ENCODE peak calls at places on chromosomes 11 and 22, in seven cellular contexts. Q is neuronal stem cell, L is A549, F is IMR-90, Z is H9, O is OCI-LY7, W is neural progenitor cell. V is an unnamed sample.

GRCh38 chr11:33257160-33257896 is at the start of gene HIPK3:
- DNase-seq in Z (peak), O (peak), Q (peak), W (peak), L (peak), F (peak), V (peak)

GRCh38 chr11:44792171-44792570 is 65.4 kb downstream of the TSPAN18 start:
- DNase-seq in Q (no peak), W (no peak), Z (no peak), L (no peak), O (no peak), F (no peak), V (no peak)

GRCh38 chr11:68796779-68797178 is 44.9 kb downstream of the CPT1A start:
- DNase-seq in F (no peak), Q (no peak), Z (no peak), L (no peak), W (no peak), O (no peak), V (no peak)

GRCh38 chr11:129295746-129296145 is 79.9 kb upstream of the BARX2 start:
- DNase-seq in F (peak), O (no peak), Z (no peak), Q (no peak), L (no peak), W (no peak), V (peak)

GRCh38 chr11:64879226-64879900 is 942 bp upstream of the EHD1 start:
- DNase-seq in F (no peak), L (no peak), Z (no peak), W (no peak), Q (no peak), O (no peak), V (no peak)

GRCh38 chr11:76459299-76459698 is 14.5 kb downstream of the EMSY start:
- DNase-seq in L (peak), Q (no peak), O (no peak), F (no peak), W (no peak), Z (no peak), V (peak)

GRCh38 chr11:111777094-111778046 is 11.2 kb upstream of the PPP2R1B start:
- DNase-seq in Q (peak), L (peak), F (peak), O (peak), Z (no peak), W (peak), V (peak)

GRCh38 chr11:17273668-17274321 is 2.7 kb upstream of the NUCB2 start:
- DNase-seq in Z (peak), O (peak), Q (no peak), W (no peak), L (no peak), F (no peak), V (peak)

GRCh38 chr11:1054143-1055108 is 17.9 kb upstream of the MUC6 start:
- DNase-seq in W (no peak), L (no peak), Q (no peak), O (no peak), Z (no peak), F (no peak), V (peak)

GRCh38 chr11:63243533-63243932 is at the start of gene SLC22A25:
- DNase-seq in Q (no peak), Z (no peak), F (no peak), W (no peak), L (no peak), O (no peak), V (peak)

GRCh38 chr11:35362571-35362980 is 56.8 kb downstream of the SLC1A2 start:
- DNase-seq in Z (no peak), F (peak), L (no peak), W (no peak), Q (no peak), O (no peak), V (peak)

GRCh38 chr11:47184711-47185304 is 1.4 kb downstream of the PACSIN3 start:
- DNase-seq in Z (no peak), Q (no peak), W (peak), O (no peak), F (no peak), L (no peak), V (no peak)

GRCh38 chr22:30314918-30315317 is 11.8 kb downstream of the TBC1D10A start:
- DNase-seq in L (no peak), Z (no peak), Q (no peak), F (peak), W (no peak), O (no peak), V (no peak)

DNA sequence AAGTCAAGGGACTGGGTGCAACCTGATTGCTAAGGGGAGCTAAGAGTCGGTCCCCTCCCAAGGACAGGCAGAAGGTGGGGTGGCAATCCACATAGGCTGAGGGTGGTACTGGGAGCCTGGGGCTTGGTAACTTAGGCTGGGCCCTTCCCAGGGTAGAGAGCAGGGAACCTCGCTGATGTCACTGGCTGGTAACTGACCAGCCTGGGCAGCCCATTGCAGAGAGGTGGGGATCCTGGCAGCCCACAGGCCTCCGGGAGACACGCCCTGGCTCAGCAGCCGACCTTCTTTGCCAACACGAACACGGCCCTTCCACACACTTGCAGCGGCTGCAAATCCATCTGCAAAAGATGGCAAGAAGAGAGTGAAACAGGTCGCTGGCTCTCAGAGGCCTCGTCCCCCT is 25.4 kb downstream of the A4GALT start:
- DNase-seq in O (no peak), F (no peak), L (no peak), Z (no peak), Q (no peak), W (no peak), V (peak)
- H3K4me2 ChIP-seq in O (no peak), F (no peak), L (no peak), Z (no peak), Q (no peak), W (no peak), V (no peak)

GRCh38 chr11:110377451-110377850 is 52.3 kb upstream of the FDX1 start:
- DNase-seq in L (no peak), Z (no peak), W (no peak), F (no peak), Q (no peak), O (no peak), V (no peak)
- H3K4me2 ChIP-seq in L (peak), Z (no peak), W (no peak), F (no peak), Q (no peak), O (peak), V (no peak)

GRCh38 chr11:31996159-31996881 is 94.6 kb upstream of the RCN1 start:
- DNase-seq in F (no peak), W (no peak), O (no peak), L (no peak), Z (no peak), Q (no peak), V (no peak)
- H3K4me2 ChIP-seq in F (no peak), W (no peak), O (no peak), L (peak), Z (no peak), Q (no peak), V (no peak)

GRCh38 chr11:3203221-3204043 is 15.2 kb downstream of the MRGPRG start:
- DNase-seq in O (no peak), Q (peak), L (no peak), F (no peak), Z (peak), W (peak), V (peak)
- H3K4me2 ChIP-seq in O (no peak), Q (peak), L (peak), F (no peak), Z (peak), W (peak), V (no peak)

GRCh38 chr11:115257286-115258077 is 246.7 kb downstream of the CADM1 start:
- DNase-seq in Q (no peak), F (no peak), Z (peak), O (peak), W (no peak), L (no peak), V (no peak)
- H3K4me2 ChIP-seq in Q (no peak), F (no peak), Z (no peak), O (peak), W (no peak), L (no peak), V (no peak)

GRCh38 chr22:46533434-46533833 is 4.0 kb downstream of the CELSR1 start:
- DNase-seq in O (no peak), F (no peak), W (no peak), Q (no peak), L (peak), Z (peak), V (no peak)
- H3K4me2 ChIP-seq in O (no peak), F (no peak), W (peak), Q (no peak), L (peak), Z (no peak), V (no peak)

GRCh38 chr22:35987994-35988393 is 40.6 kb downstream of the RBFOX2 start:
- DNase-seq in L (no peak), W (no peak), Z (no peak), F (no peak), O (no peak), Q (no peak), V (no peak)

GRCh38 chr22:35987487-35987886 is 41.1 kb downstream of the RBFOX2 start:
- DNase-seq in F (peak), O (no peak), W (no peak), Z (no peak), L (no peak), Q (no peak), V (peak)

GRCh38 chr22:35995345-35995744 is 33.3 kb downstream of the RBFOX2 start:
- DNase-seq in F (peak), W (no peak), Z (no peak), Q (no peak), O (no peak), L (no peak), V (peak)

GRCh38 chr22:35993048-35993714 is 35.4 kb downstream of the RBFOX2 start:
- DNase-seq in L (no peak), O (no peak), W (no peak), Z (no peak), F (no peak), Q (no peak), V (no peak)

DNA sequence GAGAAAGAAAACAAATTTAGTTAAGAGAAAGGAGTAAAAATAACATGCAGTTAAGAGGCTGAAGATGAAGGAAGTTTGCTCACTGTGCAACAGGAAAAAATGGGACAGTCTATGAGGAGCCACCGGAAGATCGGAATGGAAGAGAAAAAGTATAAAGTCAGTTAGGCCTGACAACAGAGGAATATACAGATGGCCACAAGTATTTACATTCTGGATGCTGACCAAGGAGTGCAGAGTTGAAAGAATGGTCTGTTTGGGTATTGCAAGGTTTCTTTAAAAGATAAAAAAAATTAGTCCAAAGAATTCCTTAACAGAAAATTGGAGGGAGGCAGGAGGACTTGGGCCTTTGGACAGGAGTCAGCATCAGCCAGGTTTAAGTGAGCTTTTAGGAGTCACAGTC is 37.5 kb downstream of the RBFOX2 start:
- DNase-seq in L (no peak), Z (no peak), W (no peak), Q (no peak), O (no peak), F (peak), V (no peak)
- H3K4me2 ChIP-seq in L (no peak), Z (no peak), W (no peak), Q (no peak), O (no peak), F (peak), V (no peak)

V was measured in GM23248.